ENCODE peak calls at places on chromosomes 3 and 15, in seven cellular contexts. C, X, B, A, U, Y and E are unnamed samples.

GRCh38 chr15:62067448-62068044 is 769 bp downstream of the C2CD4A start:
- DNase-seq in C (no peak), X (no peak), B (no peak), A (no peak), U (peak), Y (peak), E (no peak)

GRCh38 chr3:129954509-129954908 is 20.0 kb upstream of the TRH start:
- DNase-seq in C (no peak), X (no peak), B (no peak), A (no peak), U (no peak), Y (no peak), E (no peak)

GRCh38 chr15:92932946-92933649 is 33.0 kb downstream of the CHD2 start:
- DNase-seq in C (no peak), X (no peak), B (no peak), A (no peak), U (no peak), Y (no peak), E (no peak)

GRCh38 chr15:35548435-35548834 is 2.5 kb upstream of the DPH6 start:
- DNase-seq in C (no peak), X (no peak), B (no peak), A (peak), U (no peak), Y (no peak), E (no peak)

GRCh38 chr3:99319450-99319849 is 318.9 kb upstream of the COL8A1 start:
- DNase-seq in C (no peak), X (no peak), B (no peak), A (no peak), U (no peak), Y (no peak), E (no peak)

GRCh38 chr15:59160880-59161593 is 45.6 kb upstream of the LDHAL6B start:
- DNase-seq in C (no peak), X (peak), B (no peak), A (peak), U (no peak), Y (peak), E (no peak)

GRCh38 chr3:53776494-53777101 is 69.6 kb downstream of the CHDH start:
- DNase-seq in C (no peak), X (peak), B (no peak), A (no peak), U (no peak), Y (no peak), E (no peak)

GRCh38 chr3:157572559-157573270 is 69.5 kb upstream of the VEPH1 start:
- DNase-seq in C (peak), X (peak), B (no peak), A (peak), U (peak), Y (no peak), E (peak)

GRCh38 chr15:25186411-25186810 is 231.6 kb downstream of the SNRPN start:
- DNase-seq in C (no peak), X (no peak), B (no peak), A (no peak), U (no peak), Y (no peak), E (no peak)

GRCh38 chr3:156840826-156841689 is 14.9 kb downstream of the LEKR1 start:
- DNase-seq in C (no peak), X (no peak), B (no peak), A (no peak), U (no peak), Y (no peak), E (no peak)

GRCh38 chr15:44566176-44566575 is 29.2 kb downstream of the EIF3J start:
- DNase-seq in C (no peak), X (no peak), B (no peak), A (no peak), U (no peak), Y (no peak), E (no peak)

GRCh38 chr15:68791431-68792283 is 29.0 kb downstream of the ANP32A start:
- DNase-seq in C (no peak), X (no peak), B (no peak), A (no peak), U (no peak), Y (no peak), E (no peak)

GRCh38 chr3:185318136-185318535 is 44.8 kb upstream of the MAP3K13 start:
- DNase-seq in C (no peak), X (peak), B (no peak), A (no peak), U (no peak), Y (no peak), E (no peak)

GRCh38 chr3:197484204-197484901 is 71.4 kb downstream of the BDH1 start:
- DNase-seq in C (no peak), X (no peak), B (no peak), A (no peak), U (no peak), Y (no peak), E (no peak)
- TF ChIP-seq POLR2A in C (no peak), X (no peak), B (no peak), A (peak), U (no peak), Y (no peak), E (no peak)

DNA sequence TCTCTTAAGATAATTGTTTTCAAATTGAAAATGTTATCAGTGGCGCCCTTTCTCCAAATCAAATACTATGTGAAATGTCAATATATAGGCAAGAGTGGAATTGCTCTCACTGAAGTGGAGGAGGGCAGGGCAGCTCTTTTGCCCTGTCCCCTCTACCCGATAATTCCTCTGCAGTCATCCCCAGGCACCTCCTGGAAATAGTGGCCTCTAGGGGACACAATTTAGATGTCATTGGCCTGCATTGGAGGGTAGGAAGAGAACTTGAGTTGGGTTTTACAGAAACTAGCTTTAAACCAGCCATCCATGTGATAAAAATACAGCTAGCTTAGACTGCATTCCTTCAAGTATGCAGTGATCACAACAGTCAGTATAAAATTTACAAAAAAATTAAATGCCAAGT is 288.9 kb downstream of the EDEM1 start:
- DNase-seq in C (no peak), X (no peak), B (no peak), A (no peak), U (no peak), Y (no peak), E (no peak)
- TF ChIP-seq POLR2A in C (no peak), X (no peak), B (no peak), A (no peak), U (no peak), Y (no peak), E (no peak)

DNA sequence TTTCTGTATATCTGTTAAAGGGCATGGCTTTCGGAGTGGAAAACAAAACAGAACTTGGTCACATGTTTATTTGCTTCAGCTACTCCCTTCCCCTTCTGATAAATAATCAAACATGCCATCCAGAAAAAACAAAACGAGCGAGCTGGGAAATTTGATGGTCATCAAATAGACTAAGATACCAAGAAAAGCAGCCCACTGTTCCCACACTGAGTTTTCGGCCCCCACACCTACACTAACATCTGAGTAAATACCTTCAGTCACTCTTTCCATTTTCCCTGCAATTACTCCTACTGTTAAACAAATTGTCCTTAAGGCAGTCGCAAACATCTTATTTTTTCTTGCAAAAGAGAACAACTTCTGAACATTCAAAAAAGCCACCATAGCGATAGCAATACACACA is 454.6 kb downstream of the FOXP1 start:
- DNase-seq in C (no peak), X (no peak), B (no peak), A (no peak), U (no peak), Y (no peak), E (no peak)
- TF ChIP-seq POLR2A in C (no peak), X (peak), B (no peak), A (no peak), U (no peak), Y (no peak), E (no peak)

GRCh38 chr15:56886878-56887781 is 31.3 kb upstream of the TCF12 start:
- DNase-seq in C (peak), X (peak), B (peak), A (peak), U (peak), Y (peak), E (peak)
- TF ChIP-seq POLR2A in C (peak), X (peak), B (peak), A (peak), U (peak), Y (peak), E (peak)

GRCh38 chr3:101530213-101531047 is 17.4 kb upstream of the SENP7 start:
- DNase-seq in C (no peak), X (no peak), B (no peak), A (peak), U (no peak), Y (no peak), E (no peak)
- TF ChIP-seq POLR2A in C (no peak), X (no peak), B (no peak), A (no peak), U (no peak), Y (no peak), E (no peak)

GRCh38 chr3:194014756-194015155 is 121.2 kb upstream of the HES1 start:
- DNase-seq in C (no peak), X (no peak), B (no peak), A (no peak), U (no peak), Y (no peak), E (no peak)
- TF ChIP-seq POLR2A in C (no peak), X (no peak), B (no peak), A (no peak), U (no peak), Y (no peak), E (no peak)

DNA sequence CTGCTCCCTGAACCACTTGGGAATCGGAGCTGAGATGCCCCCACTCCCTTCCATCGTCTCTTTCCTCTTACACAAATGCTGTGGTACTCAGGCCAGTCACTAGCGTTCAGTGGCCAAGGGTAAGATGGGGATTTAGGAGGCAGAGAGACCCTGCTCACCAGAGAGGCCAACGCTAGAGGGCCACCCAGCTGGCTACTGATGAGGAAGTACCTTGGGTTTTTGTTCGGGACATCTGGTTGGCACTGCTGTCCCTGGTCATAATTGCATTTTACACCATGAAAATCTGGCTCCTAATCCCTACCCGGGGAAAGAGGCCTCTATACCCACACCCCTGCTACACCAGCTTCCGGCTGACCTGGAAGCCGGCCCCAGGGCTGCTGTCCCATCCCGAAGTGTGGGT is 7.7 kb downstream of the MAP6D1 start:
- DNase-seq in C (no peak), X (no peak), B (no peak), A (no peak), U (no peak), Y (no peak), E (no peak)
- TF ChIP-seq POLR2A in C (no peak), X (no peak), B (no peak), A (no peak), U (no peak), Y (no peak), E (no peak)

GRCh38 chr3:52328536-52329080 is 12.5 kb downstream of the DNAH1 start:
- DNase-seq in C (no peak), X (no peak), B (no peak), A (no peak), U (no peak), Y (no peak), E (no peak)
- TF ChIP-seq POLR2A in C (no peak), X (no peak), B (no peak), A (no peak), U (no peak), Y (no peak), E (no peak)

GRCh38 chr3:16329036-16329791 is 64.2 kb downstream of the OXNAD1 start:
- DNase-seq in C (no peak), X (no peak), B (no peak), A (no peak), U (no peak), Y (peak), E (no peak)

GRCh38 chr3:16332904-16333426 is 68.0 kb downstream of the OXNAD1 start:
- DNase-seq in C (no peak), X (peak), B (no peak), A (no peak), U (no peak), Y (no peak), E (no peak)

GRCh38 chr3:16328124-16328523 is 63.1 kb downstream of the OXNAD1 start:
- DNase-seq in C (no peak), X (no peak), B (no peak), A (no peak), U (no peak), Y (no peak), E (no peak)

GRCh38 chr3:16329792-16330061 is 64.7 kb downstream of the OXNAD1 start:
- DNase-seq in C (no peak), X (no peak), B (no peak), A (no peak), U (no peak), Y (no peak), E (no peak)

DNA sequence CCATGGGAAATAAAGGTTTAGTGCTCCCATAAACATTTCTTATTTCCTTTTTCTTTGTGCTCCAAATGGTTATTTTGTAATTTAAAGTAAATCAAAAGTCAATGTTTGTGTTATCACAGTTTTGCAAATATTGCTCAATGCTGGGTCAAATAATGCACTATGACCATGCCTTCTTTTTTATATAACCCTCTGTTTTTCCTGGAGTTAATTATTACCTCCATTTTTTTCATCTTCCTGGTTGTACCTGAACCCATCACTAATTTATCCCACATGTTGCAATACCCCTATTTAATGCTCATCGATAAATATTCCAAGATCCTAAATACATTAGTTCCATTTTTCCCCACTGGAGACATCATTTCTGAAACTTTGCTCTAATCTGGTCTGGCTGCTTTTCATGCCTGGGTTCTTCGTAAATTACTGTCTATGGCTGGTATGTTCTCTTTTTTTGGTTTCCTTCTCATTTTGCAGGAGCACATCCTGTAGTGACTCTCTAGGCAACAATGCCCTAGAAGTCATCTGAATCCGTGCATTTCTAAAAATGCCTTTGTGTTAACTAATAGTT is 66.4 kb downstream of the OXNAD1 start:
- DNase-seq in C (no peak), X (no peak), B (no peak), A (peak), U (no peak), Y (no peak), E (no peak)
- TF ChIP-seq POLR2A in C (no peak), X (no peak), B (no peak), A (no peak), U (no peak), Y (no peak), E (no peak)

GRCh38 chr3:127822836-127823589 is 698 bp upstream of the MGLL start:
- DNase-seq in C (peak), X (peak), B (no peak), A (peak), U (peak), Y (peak), E (no peak)
- TF ChIP-seq POLR2A in C (no peak), X (no peak), B (peak), A (no peak), U (peak), Y (no peak), E (peak)